ENCODE peak calls at places on chromosomes 7 and 10, in four cellular contexts. D is brain microvascular endothelial cell, Y is fibroblast of lung, J is psoas muscle. L is an unnamed sample.

GRCh38 chr7:77570330-77571011 is 33.4 kb downstream of the PTPN12 start:
- DNase-seq in D (peak), Y (peak), J (no peak), L (peak)

GRCh38 chr7:121904120-121904519 is 31.2 kb downstream of the PTPRZ1 start:
- DNase-seq in D (no peak), Y (no peak), J (no peak), L (no peak)

GRCh38 chr10:80171248-80171660 is 34.1 kb downstream of the ANXA11 start:
- DNase-seq in D (no peak), Y (no peak), J (no peak), L (no peak)

GRCh38 chr7:9226500-9226899 is 793.1 kb downstream of the NXPH1 start:
- DNase-seq in D (no peak), Y (no peak), J (no peak), L (no peak)

GRCh38 chr10:909831-910230 is 21.7 kb downstream of the LARP4B start:
- DNase-seq in D (peak), Y (peak), J (no peak), L (peak)

GRCh38 chr10:85444868-85445267 is 921.7 kb downstream of the GRID1 start:
- DNase-seq in D (no peak), Y (no peak), J (no peak), L (no peak)

GRCh38 chr7:156985101-156985967 is 25.1 kb downstream of the MNX1 start:
- DNase-seq in D (no peak), Y (no peak), J (no peak), L (no peak)

GRCh38 chr10:132306951-132307751 is 599 bp downstream of the STK32C start:
- DNase-seq in D (no peak), Y (no peak), J (peak), L (no peak)

GRCh38 chr7:79709574-79710409 is 256.3 kb upstream of the MAGI2 start:
- DNase-seq in D (peak), Y (peak), J (no peak), L (no peak)

GRCh38 chr7:127828843-127829502 is 177.0 kb downstream of the SND1 start:
- DNase-seq in D (no peak), Y (no peak), J (no peak), L (no peak)

GRCh38 chr10:91309711-91310110 is 89.2 kb downstream of the PCGF5 start:
- DNase-seq in D (no peak), Y (no peak), J (no peak), L (no peak)

GRCh38 chr7:2710901-2711551 is 23.0 kb downstream of the AMZ1 start:
- DNase-seq in D (no peak), Y (no peak), J (no peak), L (no peak)

GRCh38 chr7:93156884-93157283 is 8.7 kb upstream of the SAMD9L start:
- DNase-seq in D (peak), Y (peak), J (no peak), L (no peak)

GRCh38 chr10:25858076-25858475 is 76.0 kb upstream of the MYO3A start:
- DNase-seq in D (no peak), Y (peak), J (no peak), L (no peak)

GRCh38 chr7:154832557-154833138 is 170.3 kb downstream of the PAXIP1 start:
- DNase-seq in D (no peak), Y (no peak), J (no peak), L (no peak)

GRCh38 chr10:613661-614340 is 75.7 kb downstream of the DIP2C start:
- DNase-seq in D (no peak), Y (no peak), J (no peak), L (no peak)

GRCh38 chr10:119165171-119166110 is at the start of gene SFXN4:
- DNase-seq in D (peak), Y (peak), J (peak), L (no peak)

GRCh38 chr7:104530243-104530642 is 201.8 kb downstream of the LHFPL3 start:
- DNase-seq in D (no peak), Y (no peak), J (no peak), L (no peak)

GRCh38 chr10:53697038-53697437 is 924.5 kb upstream of the MBL2 start:
- DNase-seq in D (no peak), Y (peak), J (no peak), L (peak)

GRCh38 chr7:70343519-70343918 is 745.2 kb downstream of the AUTS2 start:
- DNase-seq in D (no peak), Y (no peak), J (no peak), L (no peak)

GRCh38 chr10:5746197-5746596 is 61.6 kb downstream of the TASOR2 start:
- DNase-seq in D (no peak), Y (no peak), J (no peak), L (no peak)

GRCh38 chr7:28410628-28411578 is 1.4 kb upstream of the CREB5 start:
- DNase-seq in D (peak), Y (peak), J (peak), L (no peak)

GRCh38 chr10:12769326-12770044 is 232.0 kb downstream of the CCDC3 start:
- DNase-seq in D (no peak), Y (no peak), J (no peak), L (no peak)

GRCh38 chr7:128178611-128179010 is 62.5 kb upstream of the LEP start:
- DNase-seq in D (no peak), Y (no peak), J (no peak), L (no peak)

GRCh38 chr7:116180302-116180701 is 30.0 kb upstream of the TES start:
- DNase-seq in D (peak), Y (peak), J (no peak), L (no peak)

GRCh38 chr10:84540022-84540616 is 211.7 kb downstream of the CCSER2 start:
- DNase-seq in D (peak), Y (peak), J (no peak), L (peak)

GRCh38 chr7:26157520-26158105 is 5.6 kb downstream of the NFE2L3 start:
- DNase-seq in D (no peak), Y (no peak), J (no peak), L (no peak)

GRCh38 chr10:47195274-47195885 is 104.6 kb upstream of the GDF10 start:
- DNase-seq in D (no peak), Y (no peak), J (no peak), L (no peak)

GRCh38 chr10:114933588-114933987 is 4.4 kb upstream of the TRUB1 start:
- DNase-seq in D (peak), Y (peak), J (no peak), L (no peak)

GRCh38 chr7:55309040-55309991 is 55.8 kb upstream of the LANCL2 start:
- DNase-seq in D (no peak), Y (peak), J (no peak), L (no peak)

GRCh38 chr10:50432206-50432605 is 180.9 kb upstream of the ASAH2 start:
- DNase-seq in D (no peak), Y (no peak), J (no peak), L (no peak)
- H3K4me3 ChIP-seq in D (no peak), Y (no peak), J (no peak), L (no peak)

DNA sequence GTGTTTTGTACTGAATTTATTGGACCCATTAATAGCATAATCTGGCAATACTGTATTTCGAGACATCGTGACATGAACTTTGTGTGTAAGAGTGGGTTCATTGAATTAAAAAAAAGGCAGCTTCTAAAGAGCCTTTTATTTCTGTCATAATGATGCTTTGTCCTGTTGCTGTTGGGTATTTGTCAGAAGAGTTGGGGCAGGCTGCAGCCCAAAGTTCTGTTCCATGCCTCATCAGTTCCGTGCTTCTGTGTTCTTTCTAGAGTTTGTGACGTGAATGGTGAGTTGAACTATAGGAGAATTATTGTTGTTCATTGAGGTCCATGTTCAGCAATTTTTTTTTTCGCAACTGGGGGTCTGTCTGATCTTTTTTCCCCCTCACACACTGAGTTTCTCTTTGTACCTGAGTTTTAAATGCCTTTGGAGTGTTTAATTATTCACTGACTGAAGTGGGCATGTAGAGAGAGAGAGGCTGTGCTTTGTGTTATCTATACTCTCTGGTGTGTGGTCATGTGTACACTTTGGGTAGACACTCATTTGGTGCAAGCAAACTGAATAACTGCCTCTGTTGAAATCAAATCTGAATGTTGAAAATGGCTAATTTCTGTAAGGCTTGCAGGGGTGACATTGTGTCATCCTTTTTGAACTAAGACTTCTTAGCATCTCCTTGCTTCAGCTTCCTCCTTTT is 69.8 kb downstream of the ADD3 start:
- DNase-seq in D (no peak), Y (peak), J (no peak), L (no peak)
- H3K4me3 ChIP-seq in D (peak), Y (no peak), J (peak), L (no peak)

DNA sequence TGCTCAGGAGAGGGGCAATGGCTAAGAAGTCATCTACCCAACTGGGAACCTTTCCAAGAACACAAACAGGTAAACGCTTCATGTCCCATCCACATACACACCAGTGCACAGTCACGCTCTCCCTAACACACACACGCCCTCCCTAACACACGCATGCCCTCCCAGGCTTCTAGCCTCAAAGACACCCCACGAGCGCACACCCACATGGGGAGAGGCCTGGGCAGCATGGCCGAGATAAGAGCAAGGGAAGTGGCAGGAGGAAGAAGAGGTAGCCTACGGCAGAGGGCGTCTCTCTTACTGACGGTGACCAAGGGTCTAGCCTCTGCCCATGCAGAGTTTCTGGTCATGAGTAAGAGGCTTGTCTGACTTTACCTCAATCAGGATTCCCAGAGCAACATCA is 3.1 kb downstream of the CYREN start:
- DNase-seq in D (no peak), Y (no peak), J (no peak), L (no peak)
- H3K4me3 ChIP-seq in D (no peak), Y (no peak), J (peak), L (no peak)

GRCh38 chr7:150800576-150801241 is at the start of gene TMEM176A:
- DNase-seq in D (no peak), Y (no peak), J (peak), L (no peak)
- H3K4me3 ChIP-seq in D (no peak), Y (no peak), J (peak), L (no peak)

DNA sequence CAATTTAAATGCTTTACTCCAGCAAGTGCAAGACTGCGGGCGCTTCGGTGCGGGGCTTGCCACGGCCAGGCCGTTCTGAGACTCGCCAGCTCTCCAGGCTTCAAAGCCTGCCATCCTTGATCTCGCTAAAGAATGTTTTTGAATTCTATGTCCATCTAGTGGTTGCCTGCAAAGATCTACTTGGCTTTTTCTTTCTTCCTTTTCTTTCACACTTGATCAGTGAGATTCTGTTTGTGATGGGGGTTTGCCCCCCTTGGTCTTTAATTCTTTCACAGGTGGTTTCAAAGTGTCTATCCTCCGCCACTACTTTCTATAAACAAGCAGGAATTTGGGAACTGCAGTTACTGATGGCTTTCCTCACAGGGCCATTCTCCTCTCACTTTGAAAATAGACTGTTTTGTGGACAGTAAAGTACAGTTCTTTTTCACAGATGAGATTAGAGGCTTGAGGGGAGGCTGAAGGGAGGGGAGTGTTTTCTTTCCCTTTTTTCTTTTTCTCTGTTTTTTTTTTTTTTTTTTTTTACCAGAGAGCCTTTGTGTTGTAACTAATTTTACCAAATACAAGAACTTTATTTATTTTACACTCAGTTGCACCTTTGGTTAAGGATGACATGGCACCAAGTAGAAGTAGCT is 15.2 kb upstream of the FBXW4 start:
- DNase-seq in D (no peak), Y (peak), J (no peak), L (no peak)
- H3K4me3 ChIP-seq in D (peak), Y (no peak), J (no peak), L (no peak)

GRCh38 chr7:51028128-51028830 is 245.6 kb upstream of the GRB10 start:
- DNase-seq in D (no peak), Y (no peak), J (peak), L (no peak)

GRCh38 chr7:51031216-51031615 is 248.5 kb upstream of the GRB10 start:
- DNase-seq in D (no peak), Y (no peak), J (no peak), L (no peak)

GRCh38 chr7:51027256-51028127 is 244.8 kb upstream of the GRB10 start:
- DNase-seq in D (no peak), Y (peak), J (no peak), L (no peak)

GRCh38 chr7:51029586-51030230 is 247.0 kb upstream of the GRB10 start:
- DNase-seq in D (peak), Y (peak), J (no peak), L (no peak)

DNA sequence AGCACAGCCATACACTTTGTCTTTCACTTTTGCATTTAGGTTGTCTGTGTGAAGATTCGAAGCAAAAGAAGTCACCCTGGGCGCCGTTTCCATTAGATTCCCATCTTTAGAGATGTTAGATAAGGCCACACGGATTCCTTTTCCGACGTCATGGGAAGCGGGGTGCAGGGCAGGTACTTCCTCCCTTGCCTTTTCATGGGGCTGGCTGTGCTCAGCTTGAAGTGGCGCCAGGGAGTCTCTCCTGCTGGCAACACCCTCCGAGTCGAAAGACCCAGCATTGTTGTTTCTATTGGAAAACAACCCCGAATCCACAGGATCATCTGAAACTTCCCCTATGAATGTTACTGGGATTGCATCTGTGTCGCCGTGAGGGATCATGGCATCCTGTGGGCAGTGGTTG is 246.4 kb upstream of the GRB10 start:
- DNase-seq in D (no peak), Y (no peak), J (no peak), L (no peak)
- H3K4me3 ChIP-seq in D (no peak), Y (no peak), J (no peak), L (no peak)